ENCODE peak calls at places on chromosomes 2 and 18, in ten cellular contexts. L is Right ventricle myocardium inferior; C is mucosa of gallbladder; Y is fibroblast of pulmonary artery; U is activated T-cell treated with anti-CD3 and anti-CD28 coated beads for 24 hours; D is stimulated activated CD4-positive, alpha-beta T cell treated with anti-CD3 and anti-CD28 coated beads, Interleukin-2, amount 100 ng/mL, for 48 hours; J is aorta; M is mucosa of descending colon; S is MCF 10A; Z is mesendoderm. P is an unnamed sample.

GRCh38 chr18:4286256-4286655 is 168.9 kb downstream of the DLGAP1 start:
- DNase-seq in L (no peak), C (no peak), Y (no peak), U (no peak), D (no peak), J (no peak), M (no peak), S (no peak), Z (peak), P (no peak)

GRCh38 chr2:121791253-121791652 is 35.8 kb downstream of the TSN start:
- DNase-seq in L (no peak), C (no peak), Y (no peak), U (no peak), D (no peak), J (no peak), M (no peak), S (no peak), Z (no peak), P (no peak)

GRCh38 chr2:5077479-5078089 is 614.6 kb upstream of the SOX11 start:
- DNase-seq in L (no peak), C (no peak), Y (peak), U (no peak), D (no peak), J (no peak), M (no peak), S (peak), Z (peak), P (peak)

GRCh38 chr2:172082944-172083718 is 2.2 kb upstream of the DLX1 start:
- DNase-seq in L (peak), C (no peak), Y (no peak), U (no peak), D (no peak), J (no peak), M (no peak), S (no peak), Z (peak), P (no peak)

GRCh38 chr18:10049721-10050120 is 135.9 kb downstream of the VAPA start:
- DNase-seq in L (no peak), C (peak), Y (peak), U (no peak), D (no peak), J (no peak), M (peak), S (no peak), Z (no peak), P (no peak)

GRCh38 chr2:69041214-69041613 is 28.2 kb downstream of the ANTXR1 start:
- DNase-seq in L (no peak), C (no peak), Y (peak), U (no peak), D (no peak), J (no peak), M (no peak), S (no peak), Z (no peak), P (no peak)

GRCh38 chr2:228841877-228842276 is 429.2 kb downstream of the PID1 start:
- DNase-seq in L (no peak), C (no peak), Y (peak), U (no peak), D (no peak), J (no peak), M (no peak), S (peak), Z (no peak), P (peak)

GRCh38 chr18:67217551-67218166 is 298.9 kb downstream of the DSEL start:
- DNase-seq in L (no peak), C (peak), Y (peak), U (peak), D (peak), J (no peak), M (peak), S (peak), Z (peak), P (peak)

GRCh38 chr2:217069263-217070042 is 209.6 kb upstream of the TNP1 start:
- DNase-seq in L (no peak), C (no peak), Y (no peak), U (no peak), D (no peak), J (no peak), M (no peak), S (no peak), Z (peak), P (no peak)

GRCh38 chr2:61255580-61256437 is 93.8 kb downstream of the C2orf74 start:
- DNase-seq in L (no peak), C (no peak), Y (peak), U (no peak), D (no peak), J (no peak), M (no peak), S (peak), Z (no peak), P (peak)

GRCh38 chr2:29196792-29197788 is 81.9 kb downstream of the CLIP4 start:
- DNase-seq in L (no peak), C (peak), Y (peak), U (peak), D (peak), J (peak), M (peak), S (peak), Z (peak), P (peak)

GRCh38 chr2:206004004-206004693 is 81.8 kb downstream of the INO80D start:
- DNase-seq in L (no peak), C (no peak), Y (peak), U (no peak), D (no peak), J (no peak), M (peak), S (peak), Z (peak), P (peak)

GRCh38 chr2:69493268-69493667 is 56.0 kb upstream of the NFU1 start:
- DNase-seq in L (no peak), C (peak), Y (no peak), U (no peak), D (no peak), J (no peak), M (peak), S (no peak), Z (peak), P (no peak)

GRCh38 chr18:22172594-22173049 is 3.2 kb downstream of the GATA6 start:
- DNase-seq in L (no peak), C (no peak), Y (peak), U (no peak), D (no peak), J (no peak), M (no peak), S (no peak), Z (no peak), P (no peak)

GRCh38 chr18:76791106-76791505 is 31.3 kb upstream of the ZNF236 start:
- DNase-seq in L (no peak), C (no peak), Y (no peak), U (no peak), D (no peak), J (no peak), M (no peak), S (no peak), Z (no peak), P (no peak)

GRCh38 chr2:11234309-11234708 is 79.0 kb downstream of the SLC66A3 start:
- DNase-seq in L (no peak), C (no peak), Y (peak), U (no peak), D (no peak), J (no peak), M (no peak), S (peak), Z (no peak), P (peak)

GRCh38 chr18:48534364-48534763 is 4.5 kb upstream of the CTIF start:
- DNase-seq in L (no peak), C (no peak), Y (peak), U (no peak), D (no peak), J (no peak), M (no peak), S (peak), Z (peak), P (peak)

GRCh38 chr2:203840816-203841215 is 26.8 kb upstream of the CTLA4 start:
- DNase-seq in L (no peak), C (no peak), Y (no peak), U (no peak), D (no peak), J (no peak), M (no peak), S (no peak), Z (peak), P (no peak)

GRCh38 chr2:29966256-29966655 is 44.9 kb upstream of the ALK start:
- DNase-seq in L (no peak), C (no peak), Y (no peak), U (no peak), D (no peak), J (no peak), M (no peak), S (peak), Z (no peak), P (no peak)

GRCh38 chr2:160405077-160405865 is 88.3 kb downstream of the RBMS1 start:
- DNase-seq in L (no peak), C (no peak), Y (no peak), U (no peak), D (no peak), J (no peak), M (no peak), S (no peak), Z (peak), P (no peak)

GRCh38 chr2:169001116-169001815 is 29.9 kb downstream of the ABCB11 start:
- DNase-seq in L (no peak), C (no peak), Y (peak), U (no peak), D (peak), J (no peak), M (no peak), S (no peak), Z (no peak), P (peak)

GRCh38 chr2:160561551-160562280 is 68.1 kb upstream of the RBMS1 start:
- DNase-seq in L (no peak), C (no peak), Y (peak), U (no peak), D (no peak), J (no peak), M (no peak), S (peak), Z (no peak), P (peak)

GRCh38 chr2:36425771-36426340 is 70.3 kb downstream of the CRIM1 start:
- DNase-seq in L (no peak), C (no peak), Y (no peak), U (no peak), D (no peak), J (no peak), M (no peak), S (no peak), Z (no peak), P (no peak)

GRCh38 chr2:50006327-50006726 is 852.0 kb upstream of the FSHR start:
- DNase-seq in L (no peak), C (no peak), Y (no peak), U (no peak), D (no peak), J (no peak), M (no peak), S (no peak), Z (peak), P (no peak)

GRCh38 chr18:49510393-49511115 is 23.5 kb upstream of the C18orf32 start:
- DNase-seq in L (no peak), C (peak), Y (peak), U (peak), D (peak), J (no peak), M (peak), S (peak), Z (peak), P (peak)

GRCh38 chr2:43226558-43226954 is at the start of gene ZFP36L2:
- DNase-seq in L (peak), C (peak), Y (peak), U (peak), D (peak), J (peak), M (peak), S (peak), Z (peak), P (peak)

GRCh38 chr2:23531280-23531679 is 146.3 kb downstream of the KLHL29 start:
- DNase-seq in L (no peak), C (no peak), Y (no peak), U (no peak), D (no peak), J (no peak), M (no peak), S (no peak), Z (no peak), P (no peak)

GRCh38 chr2:18251486-18251885 is 309.0 kb downstream of the RDH14 start:
- DNase-seq in L (no peak), C (no peak), Y (no peak), U (no peak), D (no peak), J (no peak), M (no peak), S (no peak), Z (no peak), P (no peak)

GRCh38 chr2:182173944-182174622 is 188.4 kb downstream of the PPP1R1C start:
- DNase-seq in L (no peak), C (no peak), Y (no peak), U (no peak), D (no peak), J (no peak), M (no peak), S (no peak), Z (peak), P (peak)

GRCh38 chr18:77140439-77141109 is 8.0 kb upstream of the MBP start:
- DNase-seq in L (peak), C (peak), Y (no peak), U (no peak), D (no peak), J (peak), M (no peak), S (no peak), Z (no peak), P (no peak)

GRCh38 chr2:109079590-109079989 is 49.4 kb upstream of the SH3RF3 start:
- DNase-seq in L (no peak), C (no peak), Y (no peak), U (no peak), D (no peak), J (no peak), M (no peak), S (no peak), Z (no peak), P (no peak)

GRCh38 chr2:70985956-70986355 is 7.5 kb downstream of the ANKRD53 start:
- DNase-seq in L (no peak), C (no peak), Y (no peak), U (no peak), D (no peak), J (no peak), M (no peak), S (no peak), Z (no peak), P (no peak)

GRCh38 chr2:133561045-133561852 is 7.0 kb downstream of the NCKAP5 start:
- DNase-seq in L (no peak), C (no peak), Y (peak), U (no peak), D (no peak), J (no peak), M (peak), S (peak), Z (peak), P (peak)

GRCh38 chr18:58254873-58255511 is 211.0 kb downstream of the NEDD4L start:
- DNase-seq in L (peak), C (no peak), Y (no peak), U (no peak), D (no peak), J (no peak), M (no peak), S (no peak), Z (peak), P (peak)

GRCh38 chr2:3121601-3122000 is 256.0 kb downstream of the EIPR1 start:
- DNase-seq in L (no peak), C (no peak), Y (no peak), U (no peak), D (no peak), J (no peak), M (no peak), S (peak), Z (no peak), P (no peak)

GRCh38 chr2:73764945-73765344 is 15.0 kb downstream of the DUSP11 start:
- DNase-seq in L (no peak), C (no peak), Y (no peak), U (no peak), D (no peak), J (no peak), M (no peak), S (no peak), Z (no peak), P (no peak)

GRCh38 chr18:39260565-39260964 is 1695.0 kb upstream of the CELF4 start:
- DNase-seq in L (no peak), C (no peak), Y (no peak), U (no peak), D (no peak), J (no peak), M (no peak), S (no peak), Z (peak), P (no peak)

GRCh38 chr2:11155326-11156059 is at the start of gene SLC66A3:
- DNase-seq in L (no peak), C (no peak), Y (peak), U (no peak), D (no peak), J (no peak), M (peak), S (peak), Z (peak), P (peak)